ENCODE peak calls at places on chromosome 16, in eight cellular contexts. L, J, B, Z, A, W, I and D are unnamed samples.

GRCh38 chr16:64206877-64207276 is 915.0 kb downstream of the CDH11 start:
- DNase-seq in L (no peak), J (no peak), B (peak; percentile 21), Z (peak; percentile 23), A (no peak), W (no peak), I (peak; percentile 14), D (no peak)

GRCh38 chr16:23807028-23807427 is 28.8 kb upstream of the PRKCB start:
- DNase-seq in L (peak; percentile 45), J (peak; percentile 16), B (no peak), Z (peak; percentile 77), A (no peak), W (no peak), I (no peak), D (no peak)

GRCh38 chr16:88820335-88821025 is 8.8 kb upstream of the APRT start:
- DNase-seq in L (no peak), J (no peak), B (no peak), Z (no peak), A (no peak), W (no peak), I (no peak), D (no peak)

GRCh38 chr16:53123753-53124152 is 69.0 kb downstream of the CHD9 start:
- DNase-seq in L (no peak), J (no peak), B (no peak), Z (no peak), A (no peak), W (no peak), I (peak; percentile 52), D (no peak)

GRCh38 chr16:51636913-51637743 is 486.1 kb upstream of the SALL1 start:
- DNase-seq in L (no peak), J (no peak), B (peak; percentile 26), Z (no peak), A (no peak), W (no peak), I (no peak), D (peak; percentile 70)

GRCh38 chr16:8961811-8962390 is 1.8 kb downstream of the USP7 start:
- DNase-seq in L (no peak), J (no peak), B (peak; percentile 56), Z (peak; percentile 37), A (no peak), W (no peak), I (no peak), D (no peak)

GRCh38 chr16:55701442-55702319 is 45.9 kb downstream of the SLC6A2 start:
- DNase-seq in L (peak; percentile 72), J (peak; percentile 45), B (peak; percentile 70), Z (peak; percentile 59), A (peak; percentile 56), W (peak; percentile 45), I (peak; percentile 34), D (peak; percentile 43)

GRCh38 chr16:87335306-87335967 is 18.2 kb upstream of the C16orf95 start:
- DNase-seq in L (no peak), J (no peak), B (no peak), Z (no peak), A (no peak), W (no peak), I (no peak), D (no peak)

GRCh38 chr16:2915196-2915929 is 3.6 kb downstream of the FLYWCH1 start:
- DNase-seq in L (no peak), J (no peak), B (no peak), Z (no peak), A (no peak), W (no peak), I (no peak), D (no peak)

GRCh38 chr16:30837904-30838303 is 50.9 kb upstream of the ZNF629 start:
- DNase-seq in L (no peak), J (no peak), B (no peak), Z (no peak), A (no peak), W (no peak), I (no peak), D (no peak)

GRCh38 chr16:50506543-50506937 is 41.7 kb upstream of the NKD1 start:
- DNase-seq in L (no peak), J (no peak), B (no peak), Z (no peak), A (no peak), W (no peak), I (no peak), D (no peak)

GRCh38 chr16:87278191-87279093 is 38.8 kb downstream of the C16orf95 start:
- DNase-seq in L (peak; percentile 75), J (peak; percentile 71), B (peak; percentile 89), Z (peak; percentile 59), A (peak; percentile 67), W (peak; percentile 78), I (peak; percentile 83), D (peak; percentile 84)

GRCh38 chr16:62036101-62036806 is at the start of gene CDH8:
- DNase-seq in L (peak; percentile 46), J (no peak), B (peak; percentile 89), Z (no peak), A (no peak), W (no peak), I (no peak), D (no peak)

DNA sequence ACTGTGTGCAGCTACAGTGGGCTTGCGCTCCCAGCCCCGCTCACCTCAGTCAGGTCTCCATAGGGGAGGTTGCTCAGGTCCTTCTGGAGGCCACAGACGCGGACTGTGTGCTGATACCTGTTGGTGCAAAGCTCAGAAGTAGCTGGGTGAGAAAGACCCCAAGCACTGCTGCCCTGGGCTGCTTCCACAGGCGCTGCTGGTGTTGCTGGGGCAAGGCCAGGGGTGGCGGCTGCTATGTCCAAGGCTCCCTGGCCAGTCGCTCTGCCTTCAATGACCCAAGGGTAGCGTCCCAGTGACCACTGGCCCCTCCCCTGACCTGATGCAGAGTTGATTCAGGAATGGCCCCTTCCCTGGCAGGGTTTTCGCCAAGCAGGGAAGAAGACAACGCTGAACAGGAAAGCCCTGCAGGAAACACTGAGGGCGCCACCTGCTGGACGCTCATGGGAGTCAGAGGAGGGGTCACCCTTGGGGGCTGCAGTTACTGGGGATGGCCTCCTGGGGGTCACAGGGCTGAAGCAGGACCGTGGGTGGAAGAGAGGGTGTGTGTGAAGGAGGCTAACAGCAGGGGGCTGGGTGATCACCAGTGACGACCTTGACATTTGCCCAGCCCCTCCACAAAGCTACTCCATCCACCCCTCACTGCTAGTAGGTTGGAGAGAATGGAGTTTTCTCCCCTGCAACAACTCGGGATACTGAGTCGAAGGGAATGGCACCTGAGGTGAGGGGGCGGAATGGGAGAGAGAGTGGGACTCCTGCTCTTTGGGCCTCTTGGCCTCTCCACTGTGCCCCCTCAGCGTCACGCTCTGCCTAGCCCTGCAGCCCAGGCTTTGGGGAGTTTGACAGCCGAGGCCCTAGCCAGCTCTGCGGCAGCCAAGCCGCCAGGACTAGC is 38.3 kb downstream of the ABCC12 start:
- DNase-seq in L (peak; percentile 62), J (peak; percentile 24), B (peak; percentile 89), Z (peak; percentile 71), A (no peak), W (peak; percentile 26), I (peak; percentile 47), D (peak; percentile 42)
- TF ChIP-seq CTCF in L (peak; percentile 66), J (peak; percentile 57), B (peak; percentile 99), Z (peak; percentile 94), A (peak; percentile 50), W (peak; percentile 68), I (peak; percentile 73), D (peak; percentile 48)

DNA sequence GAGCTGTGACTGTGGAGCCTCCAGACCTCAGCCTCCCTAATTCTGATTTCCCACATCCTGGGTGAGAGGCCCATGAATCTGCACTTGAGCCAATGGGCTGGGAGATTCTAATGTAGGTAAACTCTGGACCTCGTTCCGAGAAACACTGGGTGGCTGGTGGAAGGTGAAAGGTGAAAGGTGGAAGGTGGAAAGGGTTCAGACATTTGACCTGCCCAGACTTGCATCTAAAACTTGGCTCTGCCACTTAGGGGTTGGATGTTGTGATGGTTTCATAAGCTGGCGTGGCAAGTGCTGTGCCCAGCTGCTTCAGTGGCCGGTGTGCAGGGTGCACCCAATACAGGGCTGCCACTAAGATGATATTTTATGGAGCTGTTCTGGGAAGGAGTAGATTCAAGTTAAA is 24.8 kb downstream of the SYT17 start:
- DNase-seq in L (no peak), J (no peak), B (no peak), Z (no peak), A (no peak), W (no peak), I (no peak), D (no peak)
- H3K27ac ChIP-seq in L (no peak overlapping the region), J (no peak overlapping the region), B (no peak overlapping the region), Z (no peak overlapping the region), A (no peak overlapping the region), W (no peak overlapping the region), I (no peak overlapping the region), D (no peak overlapping the region)

GRCh38 chr16:27273330-27273669 is 4.7 kb upstream of the NSMCE1 start:
- DNase-seq in L (no peak), J (no peak), B (no peak), Z (no peak), A (no peak), W (no peak), I (no peak), D (no peak)

GRCh38 chr16:27270389-27270788 is 1.8 kb upstream of the NSMCE1 start:
- DNase-seq in L (no peak), J (peak; percentile 9), B (no peak), Z (no peak), A (no peak), W (no peak), I (no peak), D (no peak)

GRCh38 chr16:27272076-27272475 is 3.5 kb upstream of the NSMCE1 start:
- DNase-seq in L (no peak), J (no peak), B (no peak), Z (no peak), A (no peak), W (no peak), I (no peak), D (no peak)

GRCh38 chr16:27275394-27275793 is 6.8 kb upstream of the NSMCE1 start:
- DNase-seq in L (no peak), J (no peak), B (no peak), Z (no peak), A (no peak), W (no peak), I (no peak), D (no peak)

GRCh38 chr16:27273670-27274522 is 5.3 kb upstream of the NSMCE1 start:
- DNase-seq in L (no peak), J (no peak), B (no peak), Z (peak; percentile 84), A (no peak), W (no peak), I (no peak), D (no peak)
- TF ChIP-seq CTCF in L (no peak), J (no peak), B (no peak), Z (peak; percentile 38), A (no peak), W (no peak), I (no peak), D (no peak)

GRCh38 chr16:85402910-85403692 is 210.0 kb upstream of the GSE1 start:
- DNase-seq in L (peak; percentile 45), J (peak; percentile 45), B (no peak), Z (no peak), A (peak; percentile 76), W (peak; percentile 62), I (peak; percentile 63), D (no peak)

GRCh38 chr16:85401370-85401916 is 211.7 kb upstream of the GSE1 start:
- DNase-seq in L (peak; percentile 25), J (no peak), B (no peak), Z (no peak), A (no peak), W (peak; percentile 5), I (no peak), D (no peak)

GRCh38 chr16:85403693-85404092 is 209.4 kb upstream of the GSE1 start:
- DNase-seq in L (no peak), J (no peak), B (no peak), Z (no peak), A (no peak), W (no peak), I (no peak), D (no peak)

GRCh38 chr16:85400305-85401205 is 212.6 kb upstream of the GSE1 start:
- DNase-seq in L (peak; percentile 32), J (peak; percentile 13), B (no peak), Z (no peak), A (no peak), W (peak; percentile 3), I (no peak), D (no peak)

GRCh38 chr16:85401917-85402766 is 211.0 kb upstream of the GSE1 start:
- DNase-seq in L (peak; percentile 32), J (peak; percentile 11), B (no peak), Z (no peak), A (no peak), W (peak; percentile 12), I (no peak), D (no peak)
- H3K27ac ChIP-seq in L (no peak overlapping the region), J (no peak overlapping the region), B (no peak overlapping the region), Z (no peak overlapping the region), A (no peak overlapping the region), W (no peak overlapping the region), I (no peak overlapping the region), D (peak overlapping the region; percentile 52)